ENCODE peak calls at places on chromosomes 5 and 9, in six cellular contexts. R is GOT3, M is tibial nerve, F is head of caudate nucleus, L is activated gamma-delta T cell treated with Interleukin-2 at 50 U/mL for 16 hours, N is psoas muscle. C is an unnamed sample.

GRCh38 chr5:16406023-16406422 is 59.6 kb downstream of the ZNF622 start:
- DNase-seq in M (no peak), L (no peak), F (no peak), R (no peak), N (no peak), C (no peak)

GRCh38 chr5:160359816-160360215 is 10.6 kb downstream of the C1QTNF2 start:
- DNase-seq in F (no peak), L (no peak), R (no peak), N (no peak), M (no peak), C (no peak)

GRCh38 chr9:22683393-22684075 is 236.9 kb downstream of the DMRTA1 start:
- DNase-seq in F (no peak), N (no peak), L (no peak), R (no peak), M (no peak), C (no peak)

GRCh38 chr5:141941307-141941706 is 16.7 kb downstream of the PCDH12 start:
- DNase-seq in L (no peak), N (no peak), F (no peak), R (peak), M (no peak), C (no peak)

GRCh38 chr9:107688728-107689127 is 199.2 kb upstream of the KLF4 start:
- DNase-seq in M (no peak), L (no peak), R (no peak), N (no peak), F (no peak), C (no peak)

GRCh38 chr5:33588654-33589372 is 148.0 kb downstream of the TARS1 start:
- DNase-seq in F (no peak), N (peak), L (peak), M (no peak), R (no peak), C (no peak)

GRCh38 chr9:137458194-137459146 is 664 bp downstream of the NSMF start:
- DNase-seq in L (no peak), F (peak), M (no peak), R (no peak), N (peak), C (no peak)

GRCh38 chr9:76456202-76456926 is 2.6 kb upstream of the GCNT1 start:
- DNase-seq in N (no peak), R (no peak), F (no peak), L (peak), M (no peak), C (peak)

GRCh38 chr9:114539718-114540410 is 34.6 kb upstream of the WHRN start:
- DNase-seq in M (no peak), F (no peak), L (no peak), R (no peak), N (no peak), C (no peak)

GRCh38 chr9:91119679-91120078 is 242.0 kb downstream of the AUH start:
- DNase-seq in R (no peak), F (no peak), N (no peak), M (no peak), L (no peak), C (no peak)

GRCh38 chr9:5764130-5764868 is 68.6 kb downstream of the ERMP1 start:
- DNase-seq in N (no peak), M (no peak), L (no peak), R (no peak), F (no peak), C (no peak)

GRCh38 chr5:177495243-177496060 is 2.0 kb downstream of the PDLIM7 start:
- DNase-seq in M (peak), R (peak), F (no peak), N (peak), L (no peak), C (no peak)

GRCh38 chr5:146185161-146185560 is 2.7 kb upstream of the LARS1 start:
- DNase-seq in L (no peak), M (no peak), N (no peak), R (no peak), F (no peak), C (no peak)

GRCh38 chr5:134507495-134507894 is 18.0 kb upstream of the JADE2 start:
- DNase-seq in F (no peak), N (no peak), M (no peak), R (no peak), L (no peak), C (no peak)

GRCh38 chr9:126474786-126475485 is 138.8 kb upstream of the LMX1B start:
- DNase-seq in F (peak), L (no peak), M (no peak), R (no peak), N (no peak), C (no peak)

GRCh38 chr9:135770203-135770535 is 68.2 kb downstream of the KCNT1 start:
- DNase-seq in M (no peak), N (no peak), F (no peak), R (no peak), L (no peak), C (no peak)

GRCh38 chr9:107163370-107163769 is 119.7 kb upstream of the RAD23B start:
- DNase-seq in R (no peak), M (no peak), F (no peak), N (no peak), L (no peak), C (no peak)

GRCh38 chr9:89311346-89312153 is 555 bp downstream of the CKS2 start:
- DNase-seq in N (no peak), F (no peak), R (no peak), M (no peak), L (no peak), C (no peak)

GRCh38 chr5:96439477-96440184 is 6.6 kb upstream of the PCSK1 start:
- DNase-seq in N (no peak), R (no peak), M (no peak), F (no peak), L (no peak), C (no peak)

GRCh38 chr9:110255064-110255416 is 1.3 kb downstream of the TXN start:
- DNase-seq in F (no peak), N (no peak), R (no peak), M (no peak), L (no peak), C (peak)

GRCh38 chr5:125274938-125275759 is 528.7 kb upstream of the ZNF608 start:
- DNase-seq in N (no peak), R (no peak), F (no peak), M (no peak), L (no peak), C (no peak)

GRCh38 chr9:76438841-76439588 is 20.0 kb upstream of the GCNT1 start:
- DNase-seq in N (no peak), R (no peak), M (no peak), L (no peak), F (no peak), C (no peak)

GRCh38 chr5:16886366-16886736 is 49.7 kb downstream of the MYO10 start:
- DNase-seq in N (no peak), F (no peak), L (no peak), M (no peak), R (no peak), C (no peak)

GRCh38 chr9:70600479-70600878 is 186.0 kb upstream of the KLF9 start:
- DNase-seq in L (no peak), N (peak), F (no peak), M (peak), R (no peak), C (no peak)

GRCh38 chr9:1100945-1101344 is 50.8 kb downstream of the DMRT2 start:
- DNase-seq in L (no peak), M (peak), F (peak), R (no peak), N (peak), C (no peak)

GRCh38 chr5:86858452-86858851 is 240.7 kb downstream of the COX7C start:
- DNase-seq in M (no peak), L (no peak), R (no peak), F (no peak), N (no peak), C (no peak)

GRCh38 chr5:107428303-107428761 is 242.4 kb downstream of the EFNA5 start:
- DNase-seq in L (no peak), R (no peak), N (no peak), F (no peak), M (no peak), C (no peak)

GRCh38 chr5:95285406-95285761 is 490 bp upstream of the MCTP1 start:
- DNase-seq in M (no peak), F (no peak), N (no peak), R (no peak), L (no peak), C (peak)

GRCh38 chr5:68193481-68194036 is 22.0 kb upstream of the PIK3R1 start:
- DNase-seq in M (no peak), N (no peak), F (no peak), R (no peak), L (no peak), C (no peak)

GRCh38 chr5:133113331-133114061 is 61.7 kb downstream of the HSPA4 start:
- DNase-seq in F (peak), R (no peak), N (no peak), L (no peak), M (no peak), C (no peak)

GRCh38 chr9:127744407-127745110 is 9.5 kb upstream of the TOR2A start:
- DNase-seq in F (no peak), R (no peak), M (no peak), N (no peak), L (no peak), C (no peak)

GRCh38 chr9:80649001-80649420 is 1040.3 kb downstream of the TLE1 start:
- DNase-seq in R (no peak), F (no peak), N (peak), M (peak), L (no peak), C (no peak)

GRCh38 chr5:125484272-125485002 is 738.0 kb upstream of the ZNF608 start:
- DNase-seq in N (peak), M (peak), L (no peak), R (peak), F (peak), C (no peak)

GRCh38 chr9:13360188-13360587 is 80.7 kb upstream of the MPDZ start:
- DNase-seq in R (no peak), N (no peak), F (no peak), M (no peak), L (no peak), C (no peak)

GRCh38 chr9:136488247-136489214 is 5.7 kb upstream of the SEC16A start:
- DNase-seq in L (peak), M (peak), F (peak), N (peak), R (no peak), C (peak)

GRCh38 chr9:1025131-1025530 is 25.0 kb upstream of the DMRT2 start:
- DNase-seq in N (no peak), F (no peak), R (no peak), L (no peak), M (no peak), C (no peak)

GRCh38 chr5:66807743-66808142 is 211.6 kb downstream of the MAST4 start:
- DNase-seq in R (no peak), N (no peak), L (no peak), M (peak), F (peak), C (no peak)